ENCODE peak calls at places on chromosome 4, in seven cellular contexts. M is kidney epithelial cell, E is IMR-90, C is esophagus squamous epithelium, U is tibial artery, B is right cardiac atrium, S is PC-3. V is an unnamed sample.

GRCh38 chr4:102344520-102344954 is 745 bp downstream of the SLC39A8 start:
- DNase-seq in M (no peak), E (no peak), C (peak; percentile 20), U (peak; percentile 36), B (peak; percentile 70), S (peak; percentile 52), V (peak; percentile 55)

GRCh38 chr4:5638976-5639375 is 69.4 kb downstream of the EVC2 start:
- DNase-seq in M (no peak), E (peak; percentile 81), C (no peak), U (no peak), B (no peak), S (peak; percentile 47), V (no peak)

GRCh38 chr4:48112017-48112667 is 21.9 kb downstream of the TXK start:
- DNase-seq in M (no peak), E (peak; percentile 45), C (no peak), U (no peak), B (no peak), S (peak; percentile 40), V (no peak)

GRCh38 chr4:174714393-174715211 is 114.4 kb downstream of the GLRA3 start:
- DNase-seq in M (peak; percentile 9), E (peak; percentile 7), C (no peak), U (no peak), B (no peak), S (peak; percentile 68), V (peak; percentile 71)

GRCh38 chr4:22485751-22486150 is 30.1 kb downstream of the ADGRA3 start:
- DNase-seq in M (no peak), E (peak; percentile 76), C (no peak), U (no peak), B (no peak), S (no peak), V (peak; percentile 64)

GRCh38 chr4:75953509-75953908 is 12.7 kb upstream of the NAAA start:
- DNase-seq in M (no peak), E (peak; percentile 4), C (no peak), U (no peak), B (no peak), S (no peak), V (no peak)

GRCh38 chr4:171979461-171979860 is 166.3 kb downstream of the GALNTL6 start:
- DNase-seq in M (no peak), E (no peak), C (no peak), U (no peak), B (no peak), S (no peak), V (no peak)

GRCh38 chr4:163121689-163122088 is 45.0 kb downstream of the NAF1 start:
- DNase-seq in M (no peak), E (peak; percentile 77), C (no peak), U (no peak), B (no peak), S (no peak), V (peak; percentile 20)

GRCh38 chr4:134499074-134499473 is 297.5 kb upstream of the PABPC4L start:
- DNase-seq in M (no peak), E (no peak), C (no peak), U (no peak), B (no peak), S (no peak), V (no peak)

GRCh38 chr4:173264245-173264959 is 69.8 kb downstream of the HMGB2 start:
- DNase-seq in M (no peak), E (peak; percentile 78), C (no peak), U (no peak), B (peak; percentile 66), S (no peak), V (peak; percentile 77)

GRCh38 chr4:21090098-21090666 is 389.9 kb downstream of the PACRGL start:
- DNase-seq in M (no peak), E (no peak), C (no peak), U (no peak), B (no peak), S (no peak), V (no peak)
- H3K4me3 ChIP-seq in M (no peak overlapping the region), E (no peak overlapping the region), C (no peak overlapping the region), U (no peak overlapping the region), B (no peak overlapping the region), S (no peak overlapping the region), V (no peak overlapping the region)

GRCh38 chr4:95045429-95045828 is 287.7 kb downstream of the BMPR1B start:
- DNase-seq in M (no peak), E (no peak), C (no peak), U (no peak), B (no peak), S (peak; percentile 64), V (peak; percentile 44)
- H3K4me3 ChIP-seq in M (no peak overlapping the region), E (no peak overlapping the region), C (no peak overlapping the region), U (no peak overlapping the region), B (no peak overlapping the region), S (peak overlapping the region; percentile 19), V (no peak overlapping the region)

GRCh38 chr4:185205697-185206342 is 2.0 kb upstream of the CFAP97 start:
- DNase-seq in M (no peak), E (no peak), C (no peak), U (no peak), B (no peak), S (no peak), V (no peak)
- H3K4me3 ChIP-seq in M (no peak overlapping the region), E (no peak overlapping the region), C (no peak overlapping the region), U (no peak overlapping the region), B (no peak overlapping the region), S (no peak overlapping the region), V (no peak overlapping the region)

GRCh38 chr4:26233350-26233749 is 87.5 kb upstream of the RBPJ start:
- DNase-seq in M (no peak), E (no peak), C (no peak), U (no peak), B (no peak), S (peak; percentile 20), V (no peak)
- H3K4me3 ChIP-seq in M (no peak overlapping the region), E (no peak overlapping the region), C (no peak overlapping the region), U (no peak overlapping the region), B (no peak overlapping the region), S (no peak overlapping the region), V (no peak overlapping the region)

DNA sequence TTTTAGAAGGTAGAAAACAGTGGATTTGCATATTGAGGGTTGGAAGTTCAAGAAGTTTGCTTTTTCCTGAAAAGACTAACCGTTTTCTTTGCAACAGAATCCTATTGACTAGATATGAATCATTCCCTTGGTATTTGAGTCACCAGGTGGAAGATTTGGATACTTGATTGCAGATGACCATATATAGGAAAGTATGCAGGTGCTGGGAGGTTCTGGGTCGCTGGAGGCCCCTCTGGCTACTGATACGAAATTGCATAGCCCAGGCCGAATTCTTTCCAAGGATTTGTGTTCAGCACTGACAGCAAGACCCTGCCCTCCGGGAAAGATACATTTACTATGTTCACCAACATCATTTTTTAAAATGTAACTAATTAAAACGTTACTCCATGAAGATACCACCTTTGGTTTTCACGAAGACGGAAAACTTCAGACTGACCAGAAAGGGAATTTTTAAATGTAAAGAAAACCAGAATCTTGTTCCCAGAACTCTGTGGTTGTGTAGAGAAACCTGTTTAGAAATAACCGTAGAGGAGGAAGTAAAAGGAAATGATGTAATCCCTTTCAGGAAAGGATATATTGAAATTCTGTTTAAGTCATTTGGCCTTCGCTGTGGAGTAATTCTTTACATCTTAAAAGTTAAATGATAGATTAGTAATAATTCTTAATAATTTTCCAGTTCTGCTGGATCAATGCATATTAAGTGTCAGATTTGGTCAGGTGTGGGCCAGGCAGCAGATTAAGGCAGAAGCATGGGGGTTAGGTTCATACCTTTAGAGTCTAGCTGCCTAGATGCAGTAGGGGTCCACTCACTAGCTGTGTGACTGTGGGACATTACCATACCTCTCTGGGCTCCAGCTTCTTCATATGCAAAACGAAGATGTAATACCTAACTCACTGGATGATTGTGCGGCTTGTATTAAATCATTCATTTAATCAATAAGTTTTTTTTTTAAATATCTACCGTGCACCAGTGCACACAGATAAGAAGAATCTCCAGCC is 1.1 kb downstream of the ANXA3 start:
- DNase-seq in M (peak; percentile 86), E (no peak), C (no peak), U (no peak), B (no peak), S (peak; percentile 92), V (peak; percentile 34)
- H3K4me3 ChIP-seq in M (peak overlapping the region; percentile 62), E (no peak overlapping the region), C (peak overlapping the region; percentile 59), U (no peak overlapping the region), B (peak overlapping the region; percentile 56), S (peak overlapping the region; percentile 83), V (peak overlapping the region; percentile 56)